ENCODE peak calls at places on chromosome 9, in seven cellular contexts. D, R, Z, S, K, Y and U are unnamed samples.

GRCh38 chr9:35604578-35605335 is at the start of gene TESK1:
- DNase-seq in D (no peak), K (peak; percentile 49), R (peak; percentile 66), Y (peak; percentile 84), S (peak; percentile 92), Z (peak; percentile 26), U (peak; percentile 64)

GRCh38 chr9:127506814-127507750 is 55.8 kb downstream of the LRSAM1 start:
- DNase-seq in R (no peak), D (no peak), K (peak; percentile 51), Z (peak; percentile 61), Y (no peak), S (peak; percentile 63), U (no peak)

GRCh38 chr9:97367729-97368128 is 44.2 kb upstream of the TDRD7 start:
- DNase-seq in R (no peak), D (no peak), Z (no peak), K (no peak), S (no peak), Y (no peak), U (no peak)

GRCh38 chr9:18281291-18281690 is 192.7 kb upstream of the ADAMTSL1 start:
- DNase-seq in K (no peak), Z (no peak), R (no peak), S (no peak), Y (no peak), D (no peak), U (no peak)

GRCh38 chr9:34984049-34984448 is 5.5 kb upstream of the DNAJB5 start:
- DNase-seq in S (no peak), Z (no peak), K (peak; percentile 24), D (no peak), R (no peak), Y (no peak), U (no peak)

GRCh38 chr9:89770779-89771178 is 166.0 kb downstream of the GADD45G start:
- DNase-seq in S (no peak), D (no peak), K (no peak), Y (no peak), R (peak; percentile 13), Z (no peak), U (no peak)

GRCh38 chr9:112005939-112006338 is 109.3 kb downstream of the UGCG start:
- DNase-seq in K (no peak), D (no peak), R (no peak), S (no peak), Z (no peak), Y (no peak), U (no peak)

GRCh38 chr9:21104787-21105186 is 27.0 kb upstream of the IFNB1 start:
- DNase-seq in S (no peak), K (no peak), Y (no peak), R (no peak), D (no peak), Z (no peak), U (no peak)

GRCh38 chr9:13941686-13942085 is 372.3 kb downstream of the NFIB start:
- DNase-seq in K (peak; percentile 49), R (no peak), D (no peak), Z (peak; percentile 71), Y (no peak), S (no peak), U (no peak)

GRCh38 chr9:69258551-69258950 is 66.5 kb upstream of the ENTREP1 start:
- DNase-seq in R (no peak), Y (no peak), S (no peak), Z (no peak), K (no peak), D (no peak), U (no peak)

GRCh38 chr9:106404137-106404536 is 458.8 kb upstream of the ZNF462 start:
- DNase-seq in Y (no peak), D (no peak), R (no peak), S (no peak), K (no peak), Z (no peak), U (no peak)

GRCh38 chr9:90022474-90022873 is 417.7 kb downstream of the GADD45G start:
- DNase-seq in R (no peak), Z (no peak), S (no peak), D (no peak), K (no peak), Y (no peak), U (no peak)

GRCh38 chr9:109781086-109781485 is 1.1 kb downstream of the PALM2AKAP2 start:
- DNase-seq in K (peak; percentile 54), Y (no peak), R (no peak), Z (no peak), D (no peak), S (no peak), U (no peak)

GRCh38 chr9:33620738-33621439 is 96.8 kb downstream of the ANKRD18B start:
- DNase-seq in Y (no peak), D (no peak), R (no peak), Z (peak; percentile 22), K (peak; percentile 68), S (no peak), U (no peak)

GRCh38 chr9:112332977-112333638 is at the start of gene PTBP3:
- DNase-seq in Z (no peak), D (peak; percentile 91), R (peak; percentile 77), S (peak; percentile 93), K (peak; percentile 58), Y (peak; percentile 77), U (peak; percentile 51)

GRCh38 chr9:133767625-133768024 is 29.5 kb upstream of the SARDH start:
- DNase-seq in Z (no peak), D (no peak), K (no peak), R (peak; percentile 1), Y (no peak), S (no peak), U (no peak)

GRCh38 chr9:133770076-133770777 is 32.1 kb upstream of the SARDH start:
- DNase-seq in S (peak; percentile 61), Z (no peak), Y (no peak), R (peak; percentile 3), D (no peak), K (no peak), U (no peak)

GRCh38 chr9:133769511-133770075 is 31.4 kb upstream of the SARDH start:
- DNase-seq in Y (no peak), R (peak; percentile 3), K (no peak), S (peak; percentile 57), D (peak; percentile 83), Z (no peak), U (no peak)

GRCh38 chr9:133768371-133768858 is 30.3 kb upstream of the SARDH start:
- DNase-seq in R (no peak), Z (no peak), K (no peak), S (peak; percentile 54), Y (no peak), D (peak; percentile 78), U (no peak)

DNA sequence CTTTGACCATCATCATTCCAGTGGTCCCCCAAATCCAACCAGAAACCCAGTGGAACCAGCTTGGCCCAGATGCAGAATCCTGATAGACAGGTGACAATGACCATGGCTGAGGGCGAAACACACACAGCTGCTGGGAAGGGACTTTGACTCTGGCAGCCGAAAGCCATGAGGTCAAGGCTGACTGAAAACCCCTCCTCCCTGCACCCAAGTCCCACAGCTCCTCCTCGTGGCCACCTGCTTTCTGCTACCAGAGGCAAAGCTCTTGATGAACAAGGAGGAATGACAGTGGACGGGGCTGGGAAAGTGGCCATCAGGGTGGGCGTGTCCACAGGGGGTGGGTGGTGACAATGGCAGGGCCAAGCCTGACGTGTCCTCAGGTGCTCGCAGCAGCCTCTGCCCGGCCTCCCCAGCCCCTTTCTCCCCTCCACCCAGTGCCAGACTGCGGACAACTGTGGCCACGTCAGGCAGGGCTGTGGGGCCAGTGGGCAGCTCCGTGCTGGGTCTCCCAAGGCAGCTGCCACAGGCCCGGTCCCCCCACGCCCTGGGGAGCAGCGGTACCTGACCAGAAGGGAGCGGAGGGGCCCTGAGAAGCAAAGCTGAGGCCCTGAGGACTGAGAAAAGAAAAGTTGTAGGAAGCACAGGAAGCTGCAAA is 30.8 kb upstream of the SARDH start:
- DNase-seq in Y (no peak), K (no peak), S (peak; percentile 60), Z (no peak), D (no peak), R (peak; percentile 4), U (no peak)
- TF ChIP-seq CTCF in Y (no peak), K (no peak), S (no peak), Z (peak; percentile 23), D (no peak), R (no peak), U (no peak)

GRCh38 chr9:28976684-28977083 is 1403.4 kb upstream of the C9orf72 start:
- DNase-seq in Y (no peak), S (no peak), R (no peak), D (no peak), K (no peak), Z (no peak), U (no peak)

GRCh38 chr9:28970241-28970654 is 1397.0 kb upstream of the C9orf72 start:
- DNase-seq in K (no peak), S (no peak), Y (no peak), Z (no peak), R (no peak), D (no peak), U (no peak)

GRCh38 chr9:28976250-28976649 is 1403.0 kb upstream of the C9orf72 start:
- DNase-seq in Y (no peak), K (no peak), Z (no peak), R (no peak), S (no peak), D (no peak), U (no peak)

GRCh38 chr9:28971881-28972280 is 1398.6 kb upstream of the C9orf72 start:
- DNase-seq in Z (no peak), Y (peak; percentile 2), R (no peak), K (no peak), S (no peak), D (no peak), U (no peak)
- TF ChIP-seq CTCF in Z (no peak), Y (no peak), R (no peak), K (no peak), S (no peak), D (no peak), U (no peak)

DNA sequence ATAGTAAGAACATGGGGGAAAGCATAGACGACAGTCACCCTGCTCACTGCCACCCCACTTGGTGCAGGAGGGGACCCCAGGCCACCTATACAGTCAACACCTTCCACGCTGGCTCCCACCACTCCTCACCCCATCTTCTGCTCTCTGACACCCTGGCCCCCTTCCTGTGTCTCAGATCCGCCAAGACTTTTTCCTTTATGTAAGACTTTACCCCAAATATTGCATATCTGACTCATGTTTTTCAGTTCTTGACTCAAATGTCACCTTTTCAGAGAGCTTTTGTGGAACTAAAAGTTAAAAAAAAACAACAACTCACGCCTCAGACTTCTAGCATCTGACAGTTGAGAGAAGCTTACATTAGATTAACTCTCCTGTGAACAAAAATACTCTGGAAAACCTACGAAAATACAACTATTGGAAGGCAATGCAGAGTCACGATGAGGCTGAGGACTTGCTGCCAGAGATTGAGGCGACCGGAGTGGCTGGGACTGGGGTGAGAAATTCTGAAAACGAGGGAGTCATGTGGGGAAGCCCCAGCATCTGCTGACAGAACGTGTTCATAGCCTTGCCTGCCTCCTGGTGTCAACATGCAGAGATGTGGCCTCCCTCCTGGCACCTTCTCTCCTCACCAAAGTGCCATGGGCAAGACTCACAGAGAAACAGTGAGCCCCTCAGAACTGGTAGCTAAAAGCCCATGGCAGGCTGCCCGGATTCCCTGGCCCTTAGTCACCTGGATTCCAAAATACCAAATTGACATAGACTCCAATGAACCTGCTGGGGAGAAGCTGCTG is 22.4 kb upstream of the FCN2 start:
- DNase-seq in Y (no peak), R (no peak), K (peak; percentile 18), Z (no peak), S (peak; percentile 38), D (peak; percentile 51), U (no peak)
- TF ChIP-seq CTCF in Y (no peak), R (peak; percentile 5), K (no peak), Z (peak; percentile 4), S (no peak), D (no peak), U (no peak)

GRCh38 chr9:93996863-93997262 is 41.7 kb upstream of the BARX1 start:
- DNase-seq in R (no peak), S (no peak), K (no peak), D (no peak), Z (no peak), Y (no peak), U (no peak)

GRCh38 chr9:94005272-94005901 is 50.2 kb upstream of the BARX1 start:
- DNase-seq in S (no peak), R (no peak), Y (no peak), K (no peak), D (no peak), Z (peak; percentile 33), U (no peak)

GRCh38 chr9:94002316-94003140 is 47.4 kb upstream of the BARX1 start:
- DNase-seq in Y (peak; percentile 30), K (peak; percentile 62), Z (peak; percentile 52), D (no peak), R (no peak), S (no peak), U (peak; percentile 64)
- TF ChIP-seq CTCF in Y (peak; percentile 42), K (peak; percentile 72), Z (peak; percentile 82), D (peak; percentile 72), R (peak; percentile 52), S (peak; percentile 57), U (peak; percentile 76)